ENCODE peak calls at places on chromosome 17, in six cellular contexts. X, H, I, S, L and D are unnamed samples.

GRCh38 chr17:20989481-20989880 is 53.3 kb downstream of the USP22 start:
- DNase-seq in X (no peak), H (no peak), I (no peak), S (no peak), L (no peak), D (no peak)

GRCh38 chr17:44095647-44096496 is 25.3 kb downstream of the G6PC3 start:
- DNase-seq in X (peak), H (peak), I (peak), S (no peak), L (peak), D (peak)

GRCh38 chr17:60356947-60357346 is 35.0 kb downstream of the USP32 start:
- DNase-seq in X (no peak), H (peak), I (no peak), S (no peak), L (no peak), D (peak)

GRCh38 chr17:28975031-28975430 is 23.7 kb upstream of the PHF12 start:
- DNase-seq in X (no peak), H (no peak), I (no peak), S (no peak), L (no peak), D (no peak)

GRCh38 chr17:72792771-72793170 is 299.7 kb downstream of the SLC39A11 start:
- DNase-seq in X (no peak), H (no peak), I (no peak), S (no peak), L (no peak), D (no peak)

GRCh38 chr17:56099649-56100048 is 53.6 kb upstream of the ANKFN1 start:
- DNase-seq in X (no peak), H (peak), I (no peak), S (no peak), L (no peak), D (no peak)

GRCh38 chr17:17387461-17388362 is 84.5 kb downstream of the NT5M start:
- DNase-seq in X (peak), H (no peak), I (no peak), S (no peak), L (peak), D (no peak)

GRCh38 chr17:62900096-62900495 is 65.9 kb upstream of the TANC2 start:
- DNase-seq in X (no peak), H (no peak), I (no peak), S (no peak), L (no peak), D (no peak)

GRCh38 chr17:29565643-29566472 is 979 bp downstream of the ABHD15 start:
- DNase-seq in X (peak), H (no peak), I (peak), S (peak), L (no peak), D (no peak)

GRCh38 chr17:82502207-82502606 is 17.3 kb upstream of the FOXK2 start:
- DNase-seq in X (no peak), H (peak), I (no peak), S (no peak), L (peak), D (no peak)

GRCh38 chr17:66934040-66934439 is 30.5 kb upstream of the CACNG4 start:
- DNase-seq in X (no peak), H (no peak), I (no peak), S (no peak), L (no peak), D (no peak)

GRCh38 chr17:48915459-48916282 is 7.5 kb downstream of the UBE2Z start:
- DNase-seq in X (no peak), H (peak), I (no peak), S (peak), L (peak), D (peak)

GRCh38 chr17:40598021-40598927 is 33.0 kb upstream of the CCR7 start:
- DNase-seq in X (no peak), H (no peak), I (no peak), S (peak), L (no peak), D (no peak)

GRCh38 chr17:79654960-79655382 is 44.1 kb upstream of the RBFOX3 start:
- DNase-seq in X (no peak), H (no peak), I (no peak), S (no peak), L (no peak), D (no peak)

GRCh38 chr17:45729284-45729907 is 54.7 kb upstream of the CRHR1 start:
- DNase-seq in X (no peak), H (no peak), I (no peak), S (no peak), L (no peak), D (no peak)

GRCh38 chr17:68378202-68379149 is 78.8 kb downstream of the WIPI1 start:
- DNase-seq in X (peak), H (peak), I (no peak), S (no peak), L (peak), D (peak)

GRCh38 chr17:9330140-9330902 is 245.3 kb downstream of the STX8 start:
- DNase-seq in X (no peak), H (no peak), I (no peak), S (no peak), L (no peak), D (no peak)

GRCh38 chr17:83079766-83080616 is 582 bp downstream of the METRNL start:
- DNase-seq in X (no peak), H (no peak), I (no peak), S (no peak), L (no peak), D (no peak)

GRCh38 chr17:21214777-21215541 is 998 bp upstream of the TMEM11 start:
- DNase-seq in X (peak), H (peak), I (no peak), S (no peak), L (peak), D (peak)

GRCh38 chr17:61618950-61619349 is 27.9 kb upstream of the NACA2 start:
- DNase-seq in X (no peak), H (no peak), I (no peak), S (no peak), L (no peak), D (no peak)

GRCh38 chr17:36544049-36544319 is 735 bp upstream of the GGNBP2 start:
- DNase-seq in X (no peak), H (peak), I (peak), S (no peak), L (peak), D (no peak)

GRCh38 chr17:67891481-67892119 is 66.3 kb downstream of the BPTF start:
- DNase-seq in X (peak), H (peak), I (no peak), S (no peak), L (peak), D (peak)

GRCh38 chr17:66241839-66242238 is 12.6 kb upstream of the APOH start:
- DNase-seq in X (no peak), H (no peak), I (no peak), S (no peak), L (no peak), D (no peak)

GRCh38 chr17:43614560-43614959 is 47.2 kb downstream of the MEOX1 start:
- DNase-seq in X (no peak), H (no peak), I (no peak), S (no peak), L (no peak), D (no peak)

GRCh38 chr17:20257008-20257407 is 210.3 kb downstream of the LGALS9B start:
- DNase-seq in X (no peak), H (no peak), I (no peak), S (no peak), L (no peak), D (no peak)

GRCh38 chr17:45146166-45146565 is 2.1 kb upstream of the HEXIM1 start:
- DNase-seq in X (no peak), H (no peak), I (no peak), S (no peak), L (no peak), D (no peak)

GRCh38 chr17:80961516-80961915 is 30.1 kb upstream of the CHMP6 start:
- DNase-seq in X (no peak), H (no peak), I (no peak), S (no peak), L (no peak), D (no peak)